ENCODE peak calls at places on chromosome 4, in six cellular contexts. K is neural crest cell, Y is IMR-90, M is GM13976, A is psoas muscle, F is AG04449. Q is an unnamed sample.

GRCh38 chr4:168152837-168153500 is 60.6 kb downstream of the ANXA10 start:
- DNase-seq in K (no peak), Y (no peak), M (no peak), A (no peak), F (no peak), Q (no peak)

GRCh38 chr4:145557720-145558119 is 61.5 kb upstream of the MMAA start:
- DNase-seq in K (peak), Y (peak), M (peak), A (peak), F (no peak), Q (peak)

GRCh38 chr4:18934197-18934596 is 912.6 kb upstream of the LCORL start:
- DNase-seq in K (no peak), Y (no peak), M (no peak), A (no peak), F (no peak), Q (no peak)

GRCh38 chr4:111650553-111651183 is 494.6 kb upstream of the FAM241A start:
- DNase-seq in K (no peak), Y (no peak), M (no peak), A (no peak), F (no peak), Q (no peak)

GRCh38 chr4:114601304-114602052 is 2.9 kb downstream of the UGT8 start:
- DNase-seq in K (no peak), Y (no peak), M (peak), A (no peak), F (no peak), Q (no peak)

GRCh38 chr4:180058731-180059215 is 2184.4 kb upstream of the TENM3 start:
- DNase-seq in K (peak), Y (peak), M (peak), A (peak), F (no peak), Q (no peak)

GRCh38 chr4:56804551-56804950 is 16.9 kb downstream of the SPINK2 start:
- DNase-seq in K (no peak), Y (peak), M (no peak), A (no peak), F (peak), Q (no peak)

GRCh38 chr4:15695764-15696163 is 7.1 kb upstream of the BST1 start:
- DNase-seq in K (no peak), Y (no peak), M (no peak), A (no peak), F (no peak), Q (no peak)

GRCh38 chr4:56405016-56405415 is 17.7 kb upstream of the AASDH start:
- DNase-seq in K (no peak), Y (no peak), M (no peak), A (no peak), F (no peak), Q (no peak)

GRCh38 chr4:55311792-55312490 is 34.1 kb upstream of the SRD5A3 start:
- DNase-seq in K (no peak), Y (no peak), M (no peak), A (no peak), F (no peak), Q (no peak)

GRCh38 chr4:189200346-189200745 is 740.3 kb upstream of the FRG1 start:
- DNase-seq in K (no peak), Y (no peak), M (no peak), A (no peak), F (no peak), Q (no peak)

GRCh38 chr4:23822181-23822580 is 67.7 kb downstream of the PPARGC1A start:
- DNase-seq in K (no peak), Y (peak), M (no peak), A (no peak), F (no peak), Q (no peak)

GRCh38 chr4:134078230-134078914 is 123.2 kb downstream of the PABPC4L start:
- DNase-seq in K (no peak), Y (no peak), M (peak), A (no peak), F (no peak), Q (no peak)

GRCh38 chr4:23232987-23233386 is 540.2 kb downstream of the GBA3 start:
- DNase-seq in K (no peak), Y (no peak), M (no peak), A (no peak), F (no peak), Q (no peak)

GRCh38 chr4:136637071-136637777 is 895.1 kb downstream of the PCDH18 start:
- DNase-seq in K (peak), Y (peak), M (peak), A (no peak), F (no peak), Q (no peak)

GRCh38 chr4:173857828-173858227 is 327.8 kb upstream of the HAND2 start:
- DNase-seq in K (no peak), Y (no peak), M (no peak), A (no peak), F (no peak), Q (no peak)

GRCh38 chr4:48780867-48781219 is 764 bp upstream of the FRYL start:
- DNase-seq in K (no peak), Y (peak), M (no peak), A (peak), F (no peak), Q (no peak)

GRCh38 chr4:4761128-4761991 is 98.1 kb upstream of the MSX1 start:
- DNase-seq in K (peak), Y (no peak), M (no peak), A (no peak), F (no peak), Q (no peak)

GRCh38 chr4:187732524-187732923 is 263.0 kb upstream of the ZFP42 start:
- DNase-seq in K (no peak), Y (peak), M (no peak), A (no peak), F (no peak), Q (no peak)

GRCh38 chr4:16830081-16830480 is 68.4 kb downstream of the LDB2 start:
- DNase-seq in K (no peak), Y (no peak), M (no peak), A (no peak), F (no peak), Q (no peak)

GRCh38 chr4:180832086-180832485 is 1411.1 kb upstream of the TENM3 start:
- DNase-seq in K (no peak), Y (no peak), M (no peak), A (no peak), F (no peak), Q (no peak)

GRCh38 chr4:16669036-16669435 is 229.4 kb downstream of the LDB2 start:
- DNase-seq in K (no peak), Y (peak), M (no peak), A (no peak), F (no peak), Q (no peak)

GRCh38 chr4:187993827-187994226 is 1.7 kb upstream of the ZFP42 start:
- DNase-seq in K (peak), Y (peak), M (no peak), A (no peak), F (no peak), Q (no peak)

GRCh38 chr4:152255437-152255836 is 280.5 kb downstream of the FBXW7 start:
- DNase-seq in K (no peak), Y (peak), M (peak), A (no peak), F (no peak), Q (no peak)

GRCh38 chr4:156475322-156475721 is 496.3 kb downstream of the PDGFC start:
- DNase-seq in K (no peak), Y (peak), M (no peak), A (no peak), F (peak), Q (peak)

GRCh38 chr4:27129871-27130277 is 269.2 kb downstream of the STIM2 start:
- DNase-seq in K (no peak), Y (no peak), M (no peak), A (peak), F (no peak), Q (no peak)

GRCh38 chr4:184100297-184100885 is 117.3 kb downstream of the ENPP6 start:
- DNase-seq in K (peak), Y (peak), M (peak), A (peak), F (no peak), Q (no peak)

GRCh38 chr4:152010680-152011079 is 249.9 kb upstream of the GATB start:
- DNase-seq in K (no peak), Y (no peak), M (no peak), A (no peak), F (no peak), Q (no peak)

GRCh38 chr4:185712350-185713024 is 99.5 kb downstream of the SORBS2 start:
- DNase-seq in K (no peak), Y (no peak), M (no peak), A (no peak), F (no peak), Q (no peak)

GRCh38 chr4:24256547-24256946 is 327.8 kb downstream of the DHX15 start:
- DNase-seq in K (no peak), Y (no peak), M (no peak), A (no peak), F (no peak), Q (no peak)

GRCh38 chr4:153166971-153167501 is 37.2 kb upstream of the TRIM2 start:
- DNase-seq in K (no peak), Y (peak), M (no peak), A (no peak), F (no peak), Q (no peak)

GRCh38 chr4:188400456-188400855 is 261.2 kb downstream of the TRIML1 start:
- DNase-seq in K (no peak), Y (no peak), M (no peak), A (no peak), F (no peak), Q (no peak)

GRCh38 chr4:32884198-32884597 is 2164.0 kb downstream of the PCDH7 start:
- DNase-seq in K (no peak), Y (no peak), M (no peak), A (no peak), F (no peak), Q (no peak)

GRCh38 chr4:4492161-4492847 is 49.5 kb downstream of the STX18 start:
- DNase-seq in K (no peak), Y (peak), M (peak), A (no peak), F (peak), Q (no peak)

GRCh38 chr4:80225628-80226027 is 28.3 kb downstream of the PRDM8 start:
- DNase-seq in K (no peak), Y (peak), M (no peak), A (no peak), F (no peak), Q (no peak)

GRCh38 chr4:39106011-39106410 is 44.0 kb downstream of the KLHL5 start:
- DNase-seq in K (no peak), Y (no peak), M (no peak), A (no peak), F (no peak), Q (no peak)

GRCh38 chr4:152957437-152958185 is 21.5 kb downstream of the FHDC1 start:
- DNase-seq in K (no peak), Y (no peak), M (no peak), A (no peak), F (no peak), Q (no peak)

DNA sequence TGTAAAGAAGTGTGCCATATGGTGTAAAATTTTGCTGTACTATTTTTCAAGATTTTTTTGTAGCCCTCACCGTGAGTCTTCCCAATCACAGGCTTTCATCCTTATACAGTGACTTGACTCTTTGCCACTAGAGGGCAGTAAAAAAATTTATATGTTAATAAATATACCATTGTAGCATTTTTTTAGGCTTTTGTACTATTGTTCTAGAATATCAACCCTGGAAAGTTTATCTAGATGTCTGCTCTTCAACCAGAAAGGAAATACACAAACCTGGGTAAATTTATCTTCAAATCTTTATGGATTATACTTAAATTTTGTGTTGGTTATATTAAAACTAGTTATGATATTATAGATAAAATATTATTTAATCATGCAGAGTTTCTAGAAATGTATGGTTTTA is 235.3 kb downstream of the TENM3 start:
- DNase-seq in K (no peak), Y (peak), M (peak), A (no peak), F (no peak), Q (peak)
- TF ChIP-seq CTCF in K (peak), Y (peak), M (peak), A (peak), F (peak), Q (peak)

GRCh38 chr4:11418610-11419009 is 10.1 kb downstream of the HS3ST1 start:
- DNase-seq in K (no peak), Y (peak), M (no peak), A (no peak), F (no peak), Q (no peak)
- TF ChIP-seq CTCF in K (no peak), Y (no peak), M (no peak), A (no peak), F (no peak), Q (no peak)

DNA sequence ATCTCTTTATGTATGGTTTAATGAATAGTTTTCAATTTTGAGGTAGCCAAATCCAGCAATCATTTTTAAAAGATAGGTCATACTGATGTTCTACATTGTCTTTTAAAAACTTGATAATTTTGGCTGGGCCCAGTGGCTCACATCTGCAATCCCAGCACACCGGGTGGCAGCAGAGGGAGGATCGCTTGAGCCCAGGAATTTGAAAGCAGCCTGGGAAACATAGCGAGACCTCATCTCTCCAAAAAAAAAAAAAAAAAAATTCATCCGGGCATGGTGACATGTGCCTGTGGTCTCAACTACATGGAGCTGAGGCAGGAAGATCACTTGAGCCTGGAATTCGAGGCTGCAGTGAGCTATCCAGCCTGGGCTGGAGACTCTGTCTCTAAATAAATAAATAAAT is 419.8 kb downstream of the GALNTL6 start:
- DNase-seq in K (no peak), Y (no peak), M (no peak), A (no peak), F (no peak), Q (no peak)
- TF ChIP-seq CTCF in K (no peak), Y (no peak), M (no peak), A (no peak), F (no peak), Q (peak)

GRCh38 chr4:95544433-95545103 is 4.2 kb downstream of the UNC5C start:
- DNase-seq in K (no peak), Y (no peak), M (no peak), A (no peak), F (no peak), Q (no peak)
- TF ChIP-seq CTCF in K (peak), Y (no peak), M (no peak), A (no peak), F (no peak), Q (no peak)

DNA sequence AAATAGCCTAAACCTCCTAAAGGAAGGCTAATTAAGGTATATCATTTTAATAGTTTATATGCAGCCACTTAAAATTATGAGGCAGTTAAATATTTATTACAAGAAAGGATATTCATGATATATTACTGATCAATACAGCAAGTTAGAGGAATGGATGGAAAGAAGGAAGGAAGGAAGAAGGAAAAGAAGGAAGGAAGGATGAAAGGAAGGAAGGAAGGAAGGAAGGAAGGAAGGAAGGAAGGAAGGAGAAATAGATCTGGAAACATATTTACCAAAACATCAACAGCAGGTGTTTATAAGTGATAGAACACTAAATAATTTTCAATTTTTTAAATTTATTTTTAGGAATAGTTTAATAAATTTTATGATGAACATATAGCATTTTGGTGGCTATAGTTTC is 17.5 kb downstream of the SLC7A11 start:
- DNase-seq in K (no peak), Y (no peak), M (no peak), A (no peak), F (no peak), Q (no peak)
- TF ChIP-seq CTCF in K (no peak), Y (no peak), M (no peak), A (no peak), F (no peak), Q (no peak)

DNA sequence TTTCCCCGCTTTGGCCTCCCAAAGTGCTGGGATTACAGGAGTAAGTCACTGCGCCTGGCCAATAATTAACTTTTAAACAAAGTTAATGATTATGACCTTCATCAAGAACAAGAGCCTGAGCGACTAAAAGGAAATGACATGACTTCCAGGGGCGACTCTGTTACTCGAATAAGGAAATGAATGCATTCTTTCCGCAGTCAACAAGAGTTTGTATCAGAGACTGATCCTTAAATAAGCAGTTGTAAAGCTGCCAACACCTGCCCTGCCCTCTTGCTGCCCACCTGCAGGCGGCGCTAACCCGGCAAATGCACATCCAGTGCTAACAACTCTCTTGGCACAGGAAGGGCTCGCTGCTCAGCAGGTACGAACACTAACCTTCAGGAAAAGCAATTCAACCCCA is 27.3 kb downstream of the WDR1 start:
- DNase-seq in K (no peak), Y (no peak), M (no peak), A (peak), F (no peak), Q (no peak)
- TF ChIP-seq CTCF in K (peak), Y (peak), M (no peak), A (peak), F (peak), Q (peak)

GRCh38 chr4:76563804-76564468 is 128.9 kb downstream of the SHROOM3 start:
- DNase-seq in K (no peak), Y (no peak), M (no peak), A (no peak), F (no peak), Q (no peak)

GRCh38 chr4:76562851-76563803 is 128.1 kb downstream of the SHROOM3 start:
- DNase-seq in K (no peak), Y (no peak), M (peak), A (no peak), F (no peak), Q (no peak)

GRCh38 chr4:76562161-76562560 is 127.1 kb downstream of the SHROOM3 start:
- DNase-seq in K (no peak), Y (peak), M (no peak), A (no peak), F (no peak), Q (no peak)

GRCh38 chr4:76558391-76559235 is 123.6 kb downstream of the SHROOM3 start:
- DNase-seq in K (no peak), Y (peak), M (no peak), A (no peak), F (peak), Q (no peak)

DNA sequence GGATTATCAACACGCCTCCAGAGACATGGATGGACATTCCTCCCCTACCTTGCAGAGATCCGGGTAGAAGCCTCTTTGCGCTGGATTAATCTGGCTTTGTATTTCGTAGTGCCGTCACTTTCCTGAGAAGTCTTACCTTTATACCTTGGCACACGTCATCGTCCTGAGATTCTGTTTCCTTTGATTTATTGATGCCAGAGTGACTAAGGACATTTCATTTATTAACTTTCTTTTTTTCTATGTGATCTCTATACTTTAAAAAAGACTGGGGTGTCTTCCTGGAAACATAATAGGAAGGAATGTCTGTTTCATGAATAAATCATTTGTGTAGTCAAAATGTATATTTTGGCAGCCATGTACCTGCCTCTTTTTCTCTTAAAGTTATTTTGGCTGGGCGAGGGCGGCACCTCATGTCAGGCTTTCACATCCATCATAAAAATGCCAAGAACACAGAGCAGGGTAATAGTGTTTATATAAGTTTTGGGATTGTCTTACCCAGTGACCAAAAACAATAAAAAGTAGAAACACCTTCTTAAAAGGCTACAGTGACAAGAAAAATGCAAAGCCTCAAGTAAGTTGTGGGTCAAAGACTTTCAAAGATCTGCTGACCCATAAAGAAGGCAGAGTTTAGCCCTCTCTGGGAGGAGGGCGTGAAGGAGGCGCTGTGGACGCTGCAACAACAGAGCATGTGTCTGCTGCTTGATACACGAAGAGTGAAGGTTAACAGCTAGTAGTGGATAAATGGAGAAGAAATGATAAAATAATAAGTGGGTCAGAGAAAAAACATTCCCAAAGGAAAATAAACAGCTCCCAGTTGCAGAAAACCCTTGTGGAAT is 124.4 kb downstream of the SHROOM3 start:
- DNase-seq in K (no peak), Y (no peak), M (no peak), A (no peak), F (no peak), Q (no peak)
- TF ChIP-seq CTCF in K (no peak), Y (no peak), M (no peak), A (no peak), F (no peak), Q (no peak)

DNA sequence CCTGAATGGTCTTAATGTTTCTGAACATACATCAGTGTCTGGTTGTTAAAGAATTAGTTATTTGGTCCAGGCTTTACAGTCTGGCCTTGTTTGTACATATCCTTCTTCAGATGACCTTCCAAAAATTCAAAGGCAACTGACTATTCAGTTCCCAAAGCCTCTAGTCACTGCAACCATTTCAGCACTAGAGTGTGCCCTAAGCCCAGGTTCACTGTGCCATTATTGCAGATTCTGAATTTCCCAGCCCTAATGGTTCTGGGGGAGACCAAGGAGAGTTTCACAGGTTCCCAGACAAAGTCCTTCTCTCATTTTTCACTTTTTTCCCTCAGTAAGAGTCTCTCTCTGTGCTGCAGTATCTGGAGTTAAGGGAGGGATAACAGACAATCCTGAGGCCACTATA is 235.8 kb downstream of the TRAM1L1 start:
- DNase-seq in K (no peak), Y (no peak), M (no peak), A (no peak), F (no peak), Q (no peak)
- TF ChIP-seq CTCF in K (peak), Y (no peak), M (no peak), A (no peak), F (no peak), Q (no peak)

Q was measured in HFF-Myc.